ENCODE peak calls at places on chromosomes 1 and 21, in six cellular contexts. F, V, E, L, K and P are unnamed samples.
A peak's percentile ranks its signal among the peaks of the same experiment; 100 is the strongest.

GRCh38 chr1:8497196-8497878 is 179.4 kb downstream of the SLC45A1 start:
- DNase-seq in F (no peak), V (no peak), E (no peak), L (peak; percentile 69), K (no peak), P (no peak)

GRCh38 chr1:2322065-2322571 is 69.2 kb downstream of the MORN1 start:
- DNase-seq in F (no peak), V (no peak), E (no peak), L (no peak), K (peak; percentile 84), P (peak; percentile 81)

GRCh38 chr1:30877205-30877912 is 31.2 kb downstream of the SDC3 start:
- DNase-seq in F (no peak), V (no peak), E (no peak), L (peak; percentile 35), K (peak; percentile 84), P (peak; percentile 66)

GRCh38 chr1:112251766-112252506 is 144.1 kb upstream of the CTTNBP2NL start:
- DNase-seq in F (no peak), V (no peak), E (peak; percentile 46), L (no peak), K (no peak), P (no peak)

GRCh38 chr1:202976633-202977032 is 9.6 kb upstream of the CYB5R1 start:
- DNase-seq in F (no peak), V (no peak), E (no peak), L (peak; percentile 68), K (no peak), P (no peak)

GRCh38 chr21:33950425-33951079 is 34.9 kb upstream of the ATP5PO start:
- DNase-seq in F (no peak), V (no peak), E (no peak), L (no peak), K (no peak), P (no peak)

GRCh38 chr1:53046930-53047329 is 15.1 kb upstream of the PODN start:
- DNase-seq in F (no peak), V (no peak), E (no peak), L (no peak), K (peak; percentile 55), P (no peak)

GRCh38 chr1:31723828-31724359 is 20.1 kb upstream of the COL16A1 start:
- DNase-seq in F (no peak), V (peak; percentile 46), E (peak; percentile 33), L (peak; percentile 55), K (peak; percentile 79), P (peak; percentile 88)

GRCh38 chr1:45411510-45411899 is 71.3 kb upstream of the MUTYH start:
- DNase-seq in F (no peak), V (no peak), E (no peak), L (no peak), K (no peak), P (peak; percentile 33)

GRCh38 chr1:45221716-45222115 is 15.3 kb upstream of the ZSWIM5 start:
- DNase-seq in F (no peak), V (no peak), E (no peak), L (no peak), K (no peak), P (no peak)

GRCh38 chr21:34355570-34355969 is 8.2 kb upstream of the KCNE2 start:
- DNase-seq in F (no peak), V (no peak), E (no peak), L (no peak), K (no peak), P (no peak)

GRCh38 chr1:206725053-206725963 is 40.6 kb downstream of the MAPKAPK2 start:
- DNase-seq in F (no peak), V (peak; percentile 37), E (peak; percentile 57), L (peak; percentile 55), K (no peak), P (peak; percentile 77)

GRCh38 chr1:86650065-86650464 is 54.3 kb upstream of the SH3GLB1 start:
- DNase-seq in F (no peak), V (no peak), E (no peak), L (no peak), K (no peak), P (peak; percentile 27)